ENCODE peak calls at places on chromosomes 13 and 19, in eight cellular contexts. X is AG10803; L is ovary; R is AG08396; K is NCI-H1436; E is HS-27A; Z is nephron progenitor cell; Q is activated CD4-positive, alpha-beta T cell treated with anti-CD3 and anti-CD28 coated beads for 48 hours. J is an unnamed sample.

GRCh38 chr19:3852614-3853254 is 16.1 kb downstream of the ZFR2 start:
- DNase-seq in Q (peak; percentile 16), R (peak; percentile 83), E (peak; percentile 85), Z (no peak), K (no peak), L (no peak), X (peak; percentile 56), J (no peak)

GRCh38 chr13:75368167-75368566 is 113.8 kb downstream of the TBC1D4 start:
- DNase-seq in Z (no peak), L (no peak), Q (no peak), K (no peak), R (peak; percentile 26), X (peak; percentile 80), E (peak; percentile 58), J (no peak)

GRCh38 chr19:2270157-2270571 is 11.8 kb downstream of the PEAK3 start:
- DNase-seq in X (peak; percentile 42), R (no peak), Q (peak; percentile 46), E (no peak), L (peak; percentile 74), K (no peak), Z (peak; percentile 50), J (no peak)

GRCh38 chr19:41495589-41495988 is 52.6 kb downstream of the ERICH4 start:
- DNase-seq in X (no peak), Q (no peak), K (no peak), R (no peak), L (no peak), Z (no peak), E (no peak), J (no peak)

GRCh38 chr13:30763786-30764440 is 28.6 kb downstream of the ALOX5AP start:
- DNase-seq in K (no peak), E (no peak), R (no peak), X (no peak), Q (no peak), L (no peak), Z (no peak), J (no peak)

GRCh38 chr13:34419025-34419424 is 523.0 kb upstream of the NBEA start:
- DNase-seq in Q (no peak), Z (no peak), K (no peak), R (no peak), L (no peak), E (no peak), X (no peak), J (peak; percentile 60)

GRCh38 chr19:372306-372890 is 27.8 kb upstream of the MIER2 start:
- DNase-seq in K (no peak), L (peak; percentile 74), X (peak; percentile 93), Q (no peak), Z (no peak), E (no peak), R (peak; percentile 79), J (no peak)

GRCh38 chr13:90896022-90896421 is 451.5 kb upstream of the MIR17HG start:
- DNase-seq in X (no peak), L (no peak), E (no peak), Z (no peak), Q (no peak), R (no peak), K (no peak), J (no peak)

GRCh38 chr13:99995503-99996176 is 14.1 kb downstream of the ZIC2 start:
- DNase-seq in K (peak; percentile 16), Q (no peak), E (no peak), R (no peak), X (no peak), L (no peak), Z (no peak), J (peak; percentile 91)

GRCh38 chr13:45700971-45701900 is 884 bp upstream of the CBY2 start:
- DNase-seq in Q (peak; percentile 17), R (no peak), Z (no peak), X (no peak), L (no peak), K (no peak), E (no peak), J (no peak)

GRCh38 chr19:6744381-6745288 is 5.2 kb downstream of the TRIP10 start:
- DNase-seq in E (peak; percentile 80), X (peak; percentile 86), K (no peak), Q (no peak), Z (no peak), L (peak; percentile 90), R (peak; percentile 95), J (no peak)

GRCh38 chr13:58855283-58855682 is 1223.7 kb downstream of the PCDH17 start:
- DNase-seq in Z (no peak), E (no peak), Q (no peak), X (peak; percentile 12), R (no peak), L (no peak), K (no peak), J (no peak)

GRCh38 chr19:54255105-54255775 is 1.8 kb downstream of the LILRB5 start:
- DNase-seq in L (no peak), E (no peak), K (no peak), Q (no peak), X (no peak), Z (no peak), R (no peak), J (no peak)

GRCh38 chr13:28611021-28611420 is 47.9 kb upstream of the POMP start:
- DNase-seq in K (no peak), R (no peak), E (no peak), Q (peak; percentile 13), Z (no peak), X (no peak), L (no peak), J (no peak)

GRCh38 chr19:23365222-23365621 is 30.0 kb downstream of the ZNF91 start:
- DNase-seq in Z (no peak), R (no peak), E (no peak), L (no peak), X (no peak), K (no peak), Q (no peak), J (no peak)

GRCh38 chr19:2488942-2489731 is 13.2 kb downstream of the GADD45B start:
- DNase-seq in Z (peak; percentile 70), E (no peak), K (no peak), Q (no peak), X (peak; percentile 49), R (peak; percentile 81), L (peak; percentile 53), J (peak; percentile 56)

GRCh38 chr13:113151745-113152707 is 6.4 kb upstream of the PROZ start:
- DNase-seq in Q (peak; percentile 22), R (peak; percentile 57), Z (no peak), L (peak; percentile 46), X (peak; percentile 71), K (no peak), E (no peak), J (peak; percentile 33)

GRCh38 chr19:17847538-17848366 is at the start of gene JAK3:
- DNase-seq in E (no peak), K (no peak), X (peak; percentile 67), R (peak; percentile 80), L (peak; percentile 85), Z (peak; percentile 86), Q (peak; percentile 94), J (peak; percentile 50)

GRCh38 chr13:61414686-61415664 is 674 bp downstream of the PCDH20 start:
- DNase-seq in Z (peak; percentile 81), E (no peak), L (no peak), X (no peak), K (no peak), R (peak; percentile 3), Q (no peak), J (peak; percentile 88)

GRCh38 chr19:35994868-35995654 is at the start of gene SDHAF1:
- DNase-seq in R (peak; percentile 98), Z (peak; percentile 96), K (peak; percentile 88), X (peak; percentile 88), L (peak; percentile 95), Q (peak; percentile 98), E (peak; percentile 97), J (peak; percentile 95)

GRCh38 chr13:112714772-112715569 is 25.1 kb downstream of the ATP11A start:
- DNase-seq in R (no peak), L (peak; percentile 25), X (no peak), E (no peak), Q (no peak), Z (no peak), K (no peak), J (no peak)

GRCh38 chr13:77916481-77916880 is 2.1 kb downstream of the EDNRB start:
- DNase-seq in K (no peak), Z (no peak), R (no peak), L (no peak), Q (no peak), E (no peak), X (no peak), J (no peak)

GRCh38 chr13:22562116-22562515 is 618.7 kb upstream of the SGCG start:
- DNase-seq in Z (no peak), Q (no peak), L (no peak), K (no peak), E (no peak), X (no peak), R (no peak), J (no peak)

GRCh38 chr13:44874886-44875630 is 114.2 kb downstream of the NUFIP1 start:
- DNase-seq in X (peak; percentile 56), L (no peak), K (no peak), R (no peak), Q (peak; percentile 5), E (no peak), Z (no peak), J (no peak)

GRCh38 chr19:58563034-58563573 is 4.7 kb upstream of the UBE2M start:
- DNase-seq in R (no peak), X (no peak), Z (no peak), Q (peak; percentile 49), K (no peak), L (peak; percentile 67), E (no peak), J (peak; percentile 84)

GRCh38 chr13:101382701-101383100 is 33.6 kb downstream of the NALCN start:
- DNase-seq in K (no peak), X (no peak), L (no peak), E (peak; percentile 51), R (no peak), Z (no peak), Q (no peak), J (no peak)

GRCh38 chr13:26460652-26461051 is 96.8 kb upstream of the WASF3 start:
- DNase-seq in Z (no peak), K (no peak), E (no peak), X (peak; percentile 22), L (peak; percentile 62), Q (no peak), R (no peak), J (peak; percentile 24)

GRCh38 chr13:24540236-24541126 is 27.9 kb upstream of the PARP4 start:
- DNase-seq in Q (no peak), L (no peak), K (no peak), E (no peak), X (no peak), Z (peak; percentile 33), R (peak; percentile 13), J (no peak)

GRCh38 chr13:49635599-49636433 is 7.5 kb downstream of the ARL11 start:
- DNase-seq in K (no peak), Z (no peak), Q (peak; percentile 26), L (peak; percentile 27), R (no peak), E (no peak), X (peak; percentile 52), J (no peak)

GRCh38 chr13:40403509-40404241 is 262.8 kb downstream of the FOXO1 start:
- DNase-seq in K (no peak), R (no peak), X (no peak), Z (no peak), L (peak; percentile 33), E (no peak), Q (no peak), J (no peak)

GRCh38 chr13:85638265-85638664 is 161.0 kb downstream of the SLITRK6 start:
- DNase-seq in R (no peak), X (no peak), K (no peak), Z (no peak), L (no peak), E (no peak), Q (no peak), J (no peak)

GRCh38 chr13:35769812-35770211 is 293.3 kb upstream of the MAB21L1 start:
- DNase-seq in Z (no peak), K (no peak), R (no peak), E (no peak), Q (no peak), X (peak; percentile 50), L (no peak), J (no peak)

GRCh38 chr19:45025264-45025663 is 13.6 kb upstream of the CLASRP start:
- DNase-seq in E (no peak), Q (no peak), X (no peak), K (no peak), L (no peak), R (no peak), Z (no peak), J (no peak)

GRCh38 chr19:45507864-45508680 is 793 bp downstream of the VASP start:
- DNase-seq in R (peak; percentile 71), X (no peak), Z (peak; percentile 62), L (peak; percentile 71), E (no peak), Q (peak; percentile 66), K (peak; percentile 33), J (peak; percentile 28)

J was measured in retina.